ENCODE peak calls at places on chromosomes 5 and 9, in nine cellular contexts. H is NCI-H1092 treated with DMSO at 0.1 percent for 48 hours; W is T-cell; Z is mesenteric fat pad; E is AG10803; J is colonic mucosa; Y is fibroblast of the aortic adventitia; U is activated T-cell treated with anti-CD3 and anti-CD28 coated beads, Interleukin-2, amount 50 U/mL, for 4 hours; Q is stimulated activated CD4-positive, alpha-beta T cell treated with anti-CD3 and anti-CD28 coated beads, Interleukin-2, amount 100 ng/mL, for 4 hours. G is an unnamed sample.

GRCh38 chr5:165504716-165505115 is 1999.3 kb downstream of the MAT2B start:
- DNase-seq in H (no peak), Y (no peak), Q (no peak), J (no peak), E (no peak), Z (no peak), U (no peak), W (no peak), G (no peak)

GRCh38 chr9:93467462-93467861 is 14.1 kb upstream of the FAM120AOS start:
- DNase-seq in Z (no peak), J (peak; percentile 84), Y (no peak), Q (no peak), W (no peak), H (no peak), E (no peak), U (no peak), G (no peak)

GRCh38 chr9:42388846-42389245 is 205.4 kb downstream of the SPATA31A6 start:
- DNase-seq in U (no peak), E (no peak), Z (no peak), J (no peak), H (no peak), W (no peak), Y (no peak), Q (no peak), G (no peak)

GRCh38 chr5:53333160-53333559 is 147.3 kb upstream of the FST start:
- DNase-seq in E (peak; percentile 94), W (no peak), Z (no peak), Q (no peak), Y (peak; percentile 92), J (no peak), H (no peak), U (no peak), G (no peak)

GRCh38 chr9:113929634-113930092 is 53.6 kb downstream of the ZNF618 start:
- DNase-seq in Z (no peak), Y (peak; percentile 96), E (peak; percentile 8), Q (no peak), W (no peak), J (no peak), H (no peak), U (no peak), G (no peak)

GRCh38 chr9:113807173-113808061 is 68.7 kb upstream of the ZNF618 start:
- DNase-seq in W (no peak), E (peak; percentile 55), J (peak; percentile 59), Y (peak; percentile 81), U (no peak), H (peak; percentile 57), Q (peak; percentile 3), Z (no peak), G (peak; percentile 54)

GRCh38 chr9:112971415-112971814 is 40.6 kb downstream of the ZNF883 start:
- DNase-seq in W (no peak), J (peak; percentile 21), Q (no peak), H (peak; percentile 34), Z (no peak), E (peak; percentile 1), Y (peak; percentile 2), U (no peak), G (peak; percentile 56)

GRCh38 chr9:134325096-134325812 is 1.0 kb upstream of the RXRA start:
- DNase-seq in Z (no peak), W (no peak), J (peak; percentile 65), E (peak; percentile 53), Q (no peak), H (no peak), U (no peak), Y (peak; percentile 58), G (no peak)

GRCh38 chr5:115297043-115297442 is 589 bp upstream of the CCDC112 start:
- DNase-seq in U (no peak), W (no peak), Z (no peak), E (peak; percentile 44), J (no peak), Y (peak; percentile 51), H (no peak), Q (no peak), G (no peak)

GRCh38 chr9:97556721-97557605 is 55.5 kb downstream of the TMOD1 start:
- DNase-seq in Y (no peak), Z (peak; percentile 90), E (no peak), H (peak; percentile 26), U (no peak), W (no peak), Q (no peak), J (no peak), G (no peak)

GRCh38 chr5:159096555-159097460 is 2.9 kb downstream of the EBF1 start:
- DNase-seq in Z (no peak), J (no peak), W (no peak), H (no peak), U (no peak), Y (peak; percentile 29), E (no peak), Q (no peak), G (peak; percentile 22)

GRCh38 chr5:159698322-159698721 is 218.0 kb upstream of the ADRA1B start:
- DNase-seq in Z (no peak), U (no peak), H (no peak), W (no peak), Y (no peak), Q (no peak), J (no peak), E (no peak), G (no peak)

GRCh38 chr9:33187519-33188218 is 20.5 kb upstream of the B4GALT1 start:
- DNase-seq in Q (no peak), Y (peak; percentile 87), Z (no peak), U (no peak), J (peak; percentile 41), H (peak; percentile 78), E (peak; percentile 87), W (no peak), G (no peak)

GRCh38 chr5:131209506-131210191 is 38.9 kb downstream of the LYRM7 start:
- DNase-seq in Q (peak; percentile 41), H (peak; percentile 87), Y (no peak), J (peak; percentile 46), Z (no peak), E (no peak), U (peak; percentile 27), W (peak; percentile 38), G (no peak)

G was measured in endothelial cell.